ENCODE peak calls at places on chromosomes 2 and 18, in six cellular contexts. I is prostate gland, O is GM12878, L is spleen, S is HCT116, V is transverse colon. Q is an unnamed sample.
A peak's percentile ranks its signal among the peaks of the same experiment; 100 is the strongest.

GRCh38 chr2:57516740-57517340 is 529.8 kb upstream of the VRK2 start:
- DNase-seq in I (no peak), O (peak; percentile 7), L (no peak), S (peak; percentile 41), V (no peak), Q (peak; percentile 15)

GRCh38 chr2:117027646-117028045 is 786.8 kb upstream of the DDX18 start:
- DNase-seq in I (no peak), O (no peak), L (no peak), S (no peak), V (no peak), Q (no peak)

GRCh38 chr2:129233751-129234406 is 745.6 kb upstream of the RAB6C start:
- DNase-seq in I (peak; percentile 45), O (no peak), L (no peak), S (no peak), V (no peak), Q (no peak)

GRCh38 chr2:191696001-191696400 is 18.1 kb downstream of the NABP1 start:
- DNase-seq in I (no peak), O (no peak), L (no peak), S (no peak), V (peak; percentile 17), Q (no peak)

GRCh38 chr18:37637451-37637850 is 71.9 kb upstream of the CELF4 start:
- DNase-seq in I (no peak), O (no peak), L (no peak), S (no peak), V (no peak), Q (no peak)

GRCh38 chr2:197107291-197108269 is 181.1 kb upstream of the PGAP1 start:
- DNase-seq in I (no peak), O (no peak), L (no peak), S (no peak), V (peak; percentile 23), Q (no peak)

GRCh38 chr18:59908790-59909189 is 9.0 kb downstream of the PMAIP1 start:
- DNase-seq in I (no peak), O (no peak), L (no peak), S (no peak), V (no peak), Q (no peak)

GRCh38 chr18:7740815-7741214 is 173.7 kb downstream of the PTPRM start:
- DNase-seq in I (no peak), O (no peak), L (no peak), S (no peak), V (no peak), Q (no peak)

GRCh38 chr2:216348909-216349308 is 23.4 kb downstream of the MARCHF4 start:
- DNase-seq in I (no peak), O (no peak), L (no peak), S (no peak), V (no peak), Q (no peak)

GRCh38 chr2:217766356-217766755 is 236.4 kb downstream of the TNS1 start:
- DNase-seq in I (no peak), O (no peak), L (no peak), S (no peak), V (no peak), Q (no peak)

GRCh38 chr18:69674292-69674877 is 273.3 kb downstream of the CD226 start:
- DNase-seq in I (no peak), O (no peak), L (no peak), S (no peak), V (no peak), Q (no peak)

GRCh38 chr2:220310326-220310936 is 683.0 kb downstream of the SLC4A3 start:
- DNase-seq in I (no peak), O (no peak), L (no peak), S (no peak), V (no peak), Q (no peak)

GRCh38 chr2:149579972-149580882 is 7.3 kb downstream of the MMADHC start:
- DNase-seq in I (no peak), O (no peak), L (no peak), S (no peak), V (no peak), Q (no peak)

GRCh38 chr2:142190805-142191204 is 60.0 kb upstream of the LRP1B start:
- DNase-seq in I (no peak), O (no peak), L (no peak), S (no peak), V (no peak), Q (no peak)

GRCh38 chr2:14614011-14614410 is 18.5 kb upstream of the LRATD1 start:
- DNase-seq in I (no peak), O (no peak), L (no peak), S (no peak), V (no peak), Q (no peak)

GRCh38 chr2:164739966-164740365 is 101.7 kb downstream of the COBLL1 start:
- DNase-seq in I (no peak), O (no peak), L (no peak), S (no peak), V (no peak), Q (no peak)

GRCh38 chr2:134212726-134213125 is 41.1 kb upstream of the MGAT5 start:
- DNase-seq in I (no peak), O (no peak), L (no peak), S (no peak), V (no peak), Q (no peak)

GRCh38 chr2:43129254-43129653 is 97.2 kb downstream of the ZFP36L2 start:
- DNase-seq in I (no peak), O (no peak), L (no peak), S (no peak), V (no peak), Q (peak; percentile 38)

GRCh38 chr2:3176869-3177255 is 200.8 kb downstream of the EIPR1 start:
- DNase-seq in I (no peak), O (no peak), L (peak; percentile 68), S (no peak), V (no peak), Q (no peak)
- TF ChIP-seq CTCF in I (no peak), O (no peak), L (no peak), S (no peak), V (no peak), Q (no peak)

DNA sequence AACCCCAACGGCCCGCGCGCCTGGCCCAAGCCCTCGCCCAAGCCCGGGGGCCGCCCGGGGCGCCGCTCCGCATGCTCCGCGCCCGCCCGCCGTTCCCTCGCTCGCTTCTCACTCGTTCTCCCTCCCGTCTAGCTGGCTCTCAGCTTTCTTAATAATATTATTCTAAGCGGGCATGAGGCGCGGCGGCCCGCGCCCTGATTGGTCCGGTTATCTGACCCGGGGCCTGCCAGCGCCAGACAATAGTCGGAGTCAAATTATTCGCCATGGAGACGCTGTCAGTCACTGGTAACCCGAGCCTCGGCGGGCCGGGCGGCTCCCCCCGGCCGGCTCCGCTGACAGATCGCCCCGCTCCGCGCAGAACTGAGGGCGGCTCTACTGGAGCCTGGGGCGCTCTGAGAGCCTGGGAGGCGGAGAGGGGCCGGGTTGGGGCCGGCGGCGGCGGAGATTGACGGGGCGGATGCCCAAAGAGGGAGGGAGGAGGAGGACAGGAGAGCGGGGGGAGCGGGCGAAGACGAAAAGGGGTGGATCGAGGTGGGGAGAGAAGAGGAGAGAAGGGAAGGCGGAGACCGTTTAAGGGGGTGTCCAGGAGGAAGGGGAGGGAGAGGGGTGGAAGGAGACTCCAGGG is at the start of gene SIX2:
- DNase-seq in I (peak; percentile 95), O (no peak), L (no peak), S (peak; percentile 85), V (peak; percentile 71), Q (no peak)
- TF ChIP-seq POLR2AphosphoS5 in I (peak; percentile 81), O (no peak), L (peak; percentile 47), S (no peak), V (no peak), Q (no peak)

DNA sequence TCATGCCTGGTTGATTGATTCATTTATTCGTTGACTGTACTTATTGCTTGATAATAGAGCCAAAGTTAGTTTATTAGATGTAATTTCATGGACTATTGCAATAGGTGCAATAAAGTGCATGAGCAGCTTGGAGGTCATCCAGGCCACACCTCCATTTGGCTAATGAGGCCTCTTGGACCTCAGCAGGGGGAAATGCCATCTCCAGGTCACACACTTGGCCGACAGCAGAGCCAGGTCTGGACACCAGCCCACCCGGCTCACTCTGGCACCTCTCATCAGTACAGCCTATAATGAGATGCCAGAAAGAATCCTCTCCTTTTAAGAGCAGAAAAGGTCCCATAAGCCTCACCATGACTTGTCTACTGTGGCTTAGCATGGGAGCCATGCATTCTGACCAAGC is 71.2 kb upstream of the AFF3 start:
- DNase-seq in I (peak; percentile 29), O (no peak), L (no peak), S (no peak), V (peak; percentile 25), Q (no peak)
- H3K27ac ChIP-seq in I (peak overlapping the region; percentile 28), O (no peak overlapping the region), L (no peak overlapping the region), S (no peak overlapping the region), V (peak overlapping the region; percentile 67), Q (no peak overlapping the region)

GRCh38 chr18:64415218-64415617 is 266.3 kb upstream of the LINC00305 start:
- DNase-seq in I (no peak), O (no peak), L (no peak), S (no peak), V (no peak), Q (no peak)
- TF ChIP-seq CTCF in I (no peak), O (no peak), L (no peak), S (no peak), V (no peak), Q (no peak)